ENCODE peak calls at places on chromosomes 13 and 19, in eight cellular contexts. One of them, this sample, is unnamed.

GRCh38 chr13:21544515-21544914 is 59.5 kb downstream of the MICU2 start:
- DNase-seq in HepG2: no peak
- DNase-seq in epithelial cell of esophagus: no peak
- DNase-seq in BJ: no peak
- DNase-seq in cardiac muscle cell: no peak
- DNase-seq in IMR-90: no peak
- DNase-seq in breast epithelium: no peak
- DNase-seq in pancreas: no peak
- DNase-seq in this sample: no peak

GRCh38 chr13:87975035-87975434 is 303.9 kb downstream of the SLITRK5 start:
- DNase-seq in HepG2: no peak
- DNase-seq in cardiac muscle cell: no peak
- DNase-seq in breast epithelium: no peak
- DNase-seq in IMR-90: no peak
- DNase-seq in BJ: no peak
- DNase-seq in epithelial cell of esophagus: peak
- DNase-seq in pancreas: no peak
- DNase-seq in this sample: no peak

GRCh38 chr13:103282571-103283450 is 216.6 kb upstream of the SLC10A2 start:
- DNase-seq in breast epithelium: no peak
- DNase-seq in cardiac muscle cell: peak
- DNase-seq in BJ: peak
- DNase-seq in IMR-90: peak
- DNase-seq in pancreas: no peak
- DNase-seq in HepG2: no peak
- DNase-seq in epithelial cell of esophagus: peak
- DNase-seq in this sample: no peak

GRCh38 chr13:97976551-97977375 is 23.3 kb downstream of the IPO5 start:
- DNase-seq in BJ: no peak
- DNase-seq in pancreas: no peak
- DNase-seq in breast epithelium: no peak
- DNase-seq in HepG2: no peak
- DNase-seq in cardiac muscle cell: no peak
- DNase-seq in IMR-90: no peak
- DNase-seq in epithelial cell of esophagus: peak
- DNase-seq in this sample: peak

GRCh38 chr19:35935911-35936737 is at the start of gene LRFN3:
- DNase-seq in BJ: no peak
- DNase-seq in IMR-90: peak
- DNase-seq in cardiac muscle cell: peak
- DNase-seq in breast epithelium: peak
- DNase-seq in pancreas: peak
- DNase-seq in HepG2: peak
- DNase-seq in epithelial cell of esophagus: peak
- DNase-seq in this sample: peak

GRCh38 chr19:46412983-46413261 is 442 bp downstream of the CCDC8 start:
- DNase-seq in epithelial cell of esophagus: no peak
- DNase-seq in cardiac muscle cell: no peak
- DNase-seq in pancreas: no peak
- DNase-seq in HepG2: no peak
- DNase-seq in IMR-90: no peak
- DNase-seq in BJ: no peak
- DNase-seq in breast epithelium: no peak
- DNase-seq in this sample: no peak

GRCh38 chr13:51682691-51683090 is 98.4 kb downstream of the WDFY2 start:
- DNase-seq in HepG2: no peak
- DNase-seq in BJ: no peak
- DNase-seq in breast epithelium: no peak
- DNase-seq in cardiac muscle cell: no peak
- DNase-seq in IMR-90: peak
- DNase-seq in epithelial cell of esophagus: no peak
- DNase-seq in pancreas: no peak
- DNase-seq in this sample: no peak

GRCh38 chr19:3122512-3122870 is 13.3 kb upstream of the GNA15 start:
- DNase-seq in BJ: no peak
- DNase-seq in IMR-90: no peak
- DNase-seq in pancreas: no peak
- DNase-seq in breast epithelium: no peak
- DNase-seq in cardiac muscle cell: no peak
- DNase-seq in epithelial cell of esophagus: no peak
- DNase-seq in HepG2: no peak
- DNase-seq in this sample: no peak

GRCh38 chr13:102198418-102199322 is 203.2 kb downstream of the FGF14 start:
- DNase-seq in cardiac muscle cell: no peak
- DNase-seq in breast epithelium: no peak
- DNase-seq in pancreas: no peak
- DNase-seq in BJ: peak
- DNase-seq in IMR-90: peak
- DNase-seq in HepG2: no peak
- DNase-seq in epithelial cell of esophagus: peak
- DNase-seq in this sample: no peak

GRCh38 chr19:54310543-54310942 is 2.4 kb downstream of the LILRA5 start:
- DNase-seq in cardiac muscle cell: no peak
- DNase-seq in epithelial cell of esophagus: no peak
- DNase-seq in BJ: no peak
- DNase-seq in HepG2: no peak
- DNase-seq in IMR-90: no peak
- DNase-seq in breast epithelium: no peak
- DNase-seq in pancreas: no peak
- DNase-seq in this sample: no peak

GRCh38 chr13:32234914-32235313 is 80.2 kb downstream of the ZAR1L start:
- DNase-seq in cardiac muscle cell: no peak
- DNase-seq in breast epithelium: no peak
- DNase-seq in BJ: no peak
- DNase-seq in HepG2: no peak
- DNase-seq in IMR-90: no peak
- DNase-seq in epithelial cell of esophagus: no peak
- DNase-seq in pancreas: no peak
- DNase-seq in this sample: no peak

GRCh38 chr19:3723883-3724282 is 15.7 kb downstream of the TJP3 start:
- DNase-seq in pancreas: no peak
- DNase-seq in HepG2: no peak
- DNase-seq in cardiac muscle cell: no peak
- DNase-seq in epithelial cell of esophagus: no peak
- DNase-seq in IMR-90: no peak
- DNase-seq in breast epithelium: no peak
- DNase-seq in BJ: no peak
- DNase-seq in this sample: no peak

GRCh38 chr19:2549701-2550191 is 73.8 kb downstream of the GADD45B start:
- DNase-seq in epithelial cell of esophagus: no peak
- DNase-seq in BJ: peak
- DNase-seq in HepG2: no peak
- DNase-seq in IMR-90: peak
- DNase-seq in cardiac muscle cell: no peak
- DNase-seq in pancreas: no peak
- DNase-seq in breast epithelium: peak
- DNase-seq in this sample: no peak

GRCh38 chr13:60572003-60572792 is 175.2 kb downstream of the TDRD3 start:
- DNase-seq in BJ: no peak
- DNase-seq in IMR-90: peak
- DNase-seq in pancreas: no peak
- DNase-seq in epithelial cell of esophagus: peak
- DNase-seq in breast epithelium: no peak
- DNase-seq in HepG2: peak
- DNase-seq in cardiac muscle cell: no peak
- DNase-seq in this sample: no peak

DNA sequence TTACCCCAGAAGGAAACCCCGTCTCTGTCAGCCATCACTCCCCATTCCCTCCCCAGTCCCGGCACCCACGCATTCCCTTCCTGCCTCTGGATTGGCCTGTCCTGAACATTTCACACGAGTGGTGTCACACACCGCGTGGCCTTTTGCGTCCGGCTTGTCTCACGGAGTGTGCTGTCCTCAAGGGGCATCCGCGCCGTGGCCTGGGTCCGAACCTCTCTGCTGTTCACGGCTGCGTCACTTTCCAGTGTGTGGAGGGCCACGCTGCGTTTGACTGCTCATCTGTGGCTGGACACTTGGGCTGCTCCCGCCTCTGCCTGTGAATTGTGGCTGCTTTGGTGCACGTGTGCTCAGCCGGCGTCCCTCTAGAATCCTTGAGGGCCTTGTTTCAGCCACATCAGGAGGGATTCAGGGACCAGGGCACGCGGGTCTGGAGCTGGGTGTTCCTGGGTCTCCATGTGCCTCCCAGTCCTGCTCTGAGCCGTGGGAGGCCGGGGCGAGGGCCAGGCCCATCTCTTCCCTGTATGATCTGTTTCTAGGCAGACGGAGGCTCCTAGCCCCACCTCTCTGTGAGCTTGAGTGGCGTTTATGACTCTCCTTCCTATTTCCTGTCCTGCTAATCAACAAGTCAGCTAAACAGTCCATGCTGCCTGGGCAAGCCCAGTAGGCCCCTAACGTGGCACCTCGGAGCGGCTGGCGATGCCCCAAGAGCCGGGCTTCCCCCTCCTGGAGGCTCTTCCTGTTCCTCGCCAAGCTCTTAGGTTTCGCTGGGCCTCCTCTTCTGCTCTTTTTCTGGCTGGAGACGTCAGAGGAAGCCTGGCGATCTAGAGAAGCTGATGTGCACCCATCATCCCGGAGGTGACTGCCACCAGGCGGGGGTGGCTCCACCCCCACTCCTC is 8.1 kb downstream of the STK11 start:
- DNase-seq in IMR-90: peak
- DNase-seq in BJ: peak
- DNase-seq in cardiac muscle cell: no peak
- DNase-seq in epithelial cell of esophagus: peak
- DNase-seq in HepG2: no peak
- DNase-seq in pancreas: no peak
- DNase-seq in breast epithelium: peak
- DNase-seq in this sample: no peak
- H3K4me3 ChIP-seq in IMR-90: no peak
- H3K4me3 ChIP-seq in BJ: no peak
- H3K4me3 ChIP-seq in cardiac muscle cell: no peak
- H3K4me3 ChIP-seq in epithelial cell of esophagus: peak
- H3K4me3 ChIP-seq in HepG2: no peak
- H3K4me3 ChIP-seq in pancreas: no peak
- H3K4me3 ChIP-seq in breast epithelium: peak
- H3K4me3 ChIP-seq in this sample: no peak

GRCh38 chr13:71879129-71879535 is 12.1 kb upstream of the DACH1 start:
- DNase-seq in cardiac muscle cell: peak
- DNase-seq in pancreas: no peak
- DNase-seq in breast epithelium: no peak
- DNase-seq in HepG2: peak
- DNase-seq in IMR-90: peak
- DNase-seq in BJ: no peak
- DNase-seq in epithelial cell of esophagus: peak
- DNase-seq in this sample: peak
- TF ChIP-seq CTCF in cardiac muscle cell: peak
- TF ChIP-seq CTCF in pancreas: peak
- TF ChIP-seq CTCF in breast epithelium: peak
- TF ChIP-seq CTCF in HepG2: peak
- TF ChIP-seq CTCF in IMR-90: peak
- TF ChIP-seq CTCF in BJ: peak
- TF ChIP-seq CTCF in epithelial cell of esophagus: peak
- TF ChIP-seq CTCF in this sample: peak

GRCh38 chr19:41937976-41938375 is 9.7 kb upstream of the ERFL start:
- DNase-seq in HepG2: no peak
- DNase-seq in IMR-90: no peak
- DNase-seq in breast epithelium: no peak
- DNase-seq in BJ: no peak
- DNase-seq in epithelial cell of esophagus: no peak
- DNase-seq in cardiac muscle cell: no peak
- DNase-seq in pancreas: no peak
- DNase-seq in this sample: no peak

GRCh38 chr19:41939861-41940442 is 11.7 kb upstream of the ERFL start:
- DNase-seq in pancreas: no peak
- DNase-seq in IMR-90: no peak
- DNase-seq in breast epithelium: no peak
- DNase-seq in HepG2: no peak
- DNase-seq in cardiac muscle cell: peak
- DNase-seq in BJ: no peak
- DNase-seq in epithelial cell of esophagus: no peak
- DNase-seq in this sample: peak

GRCh38 chr19:41941410-41942202 is 13.4 kb upstream of the ERFL start:
- DNase-seq in epithelial cell of esophagus: no peak
- DNase-seq in BJ: no peak
- DNase-seq in cardiac muscle cell: no peak
- DNase-seq in HepG2: no peak
- DNase-seq in IMR-90: no peak
- DNase-seq in pancreas: no peak
- DNase-seq in breast epithelium: no peak
- DNase-seq in this sample: no peak

GRCh38 chr19:41937525-41937924 is 9.3 kb upstream of the ERFL start:
- DNase-seq in breast epithelium: no peak
- DNase-seq in pancreas: no peak
- DNase-seq in IMR-90: no peak
- DNase-seq in cardiac muscle cell: no peak
- DNase-seq in BJ: no peak
- DNase-seq in HepG2: no peak
- DNase-seq in epithelial cell of esophagus: no peak
- DNase-seq in this sample: peak

GRCh38 chr19:41940443-41941409 is 12.5 kb upstream of the ERFL start:
- DNase-seq in BJ: no peak
- DNase-seq in cardiac muscle cell: no peak
- DNase-seq in IMR-90: no peak
- DNase-seq in epithelial cell of esophagus: no peak
- DNase-seq in breast epithelium: no peak
- DNase-seq in HepG2: no peak
- DNase-seq in pancreas: no peak
- DNase-seq in this sample: no peak
- H3K4me3 ChIP-seq in BJ: peak
- H3K4me3 ChIP-seq in cardiac muscle cell: peak
- H3K4me3 ChIP-seq in IMR-90: peak
- H3K4me3 ChIP-seq in epithelial cell of esophagus: peak
- H3K4me3 ChIP-seq in breast epithelium: peak
- H3K4me3 ChIP-seq in HepG2: peak
- H3K4me3 ChIP-seq in pancreas: peak
- H3K4me3 ChIP-seq in this sample: peak

GRCh38 chr19:28221736-28222135 is 991.2 kb downstream of the UQCRFS1 start:
- DNase-seq in IMR-90: no peak
- DNase-seq in cardiac muscle cell: no peak
- DNase-seq in epithelial cell of esophagus: no peak
- DNase-seq in BJ: no peak
- DNase-seq in HepG2: no peak
- DNase-seq in pancreas: no peak
- DNase-seq in breast epithelium: no peak
- DNase-seq in this sample: no peak

GRCh38 chr19:28213476-28214082 is 999.4 kb downstream of the UQCRFS1 start:
- DNase-seq in HepG2: no peak
- DNase-seq in cardiac muscle cell: no peak
- DNase-seq in epithelial cell of esophagus: no peak
- DNase-seq in IMR-90: no peak
- DNase-seq in BJ: no peak
- DNase-seq in pancreas: no peak
- DNase-seq in breast epithelium: no peak
- DNase-seq in this sample: peak

GRCh38 chr19:28218728-28219127 is 994.2 kb downstream of the UQCRFS1 start:
- DNase-seq in BJ: no peak
- DNase-seq in cardiac muscle cell: peak
- DNase-seq in breast epithelium: no peak
- DNase-seq in HepG2: no peak
- DNase-seq in pancreas: no peak
- DNase-seq in IMR-90: no peak
- DNase-seq in epithelial cell of esophagus: no peak
- DNase-seq in this sample: no peak

DNA sequence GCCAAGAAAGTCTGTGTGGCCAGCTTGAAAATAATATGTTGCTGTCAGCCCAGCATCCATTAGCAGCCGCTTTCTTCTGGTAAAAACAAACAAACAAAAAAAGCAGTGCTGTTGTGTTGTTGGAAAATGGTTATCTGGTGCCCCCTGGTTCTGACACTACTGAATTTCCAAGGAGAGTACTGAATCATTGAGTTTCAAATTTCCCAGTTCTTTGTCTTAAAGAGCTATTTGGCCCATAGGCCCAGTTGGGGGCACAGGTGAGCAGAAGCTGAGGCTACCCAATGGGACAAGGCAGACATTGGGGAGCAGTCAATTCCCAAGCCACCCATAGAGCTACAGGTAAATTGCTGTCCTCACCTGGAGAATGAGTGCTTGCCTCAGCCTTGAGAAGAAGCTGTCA is 995.9 kb downstream of the UQCRFS1 start:
- DNase-seq in pancreas: no peak
- DNase-seq in breast epithelium: no peak
- DNase-seq in cardiac muscle cell: no peak
- DNase-seq in BJ: no peak
- DNase-seq in HepG2: no peak
- DNase-seq in IMR-90: no peak
- DNase-seq in epithelial cell of esophagus: no peak
- DNase-seq in this sample: no peak
- TF ChIP-seq CTCF in pancreas: no peak
- TF ChIP-seq CTCF in breast epithelium: no peak
- TF ChIP-seq CTCF in cardiac muscle cell: no peak
- TF ChIP-seq CTCF in BJ: no peak
- TF ChIP-seq CTCF in HepG2: no peak
- TF ChIP-seq CTCF in IMR-90: no peak
- TF ChIP-seq CTCF in epithelial cell of esophagus: no peak
- TF ChIP-seq CTCF in this sample: no peak

This sample was measured in OCI-LY7.